ENCODE peak calls at places on chromosomes 13 and 19, in five cellular contexts. One of them, this sample, is unnamed.

GRCh38 chr13:72565893-72566292 is 161.5 kb downstream of the MZT1 start:
- DNase-seq in SHP77: no peak
- DNase-seq in stimulated activated CD4-positive, alpha-beta T cell treated with anti-CD3 and anti-CD28 coated beads, Interleukin-1b, Interleukin-23, amount 100 ng/mL, for 1 hour: no peak
- DNase-seq in HFF-Myc: peak
- DNase-seq in NCI-H774: no peak
- DNase-seq in this sample: no peak

GRCh38 chr13:112730157-112730671 is 40.4 kb downstream of the ATP11A start:
- DNase-seq in SHP77: no peak
- DNase-seq in stimulated activated CD4-positive, alpha-beta T cell treated with anti-CD3 and anti-CD28 coated beads, Interleukin-1b, Interleukin-23, amount 100 ng/mL, for 1 hour: no peak
- DNase-seq in HFF-Myc: no peak
- DNase-seq in NCI-H774: no peak
- DNase-seq in this sample: no peak

GRCh38 chr19:3175761-3176714 is 2.5 kb upstream of the S1PR4 start:
- DNase-seq in SHP77: no peak
- DNase-seq in stimulated activated CD4-positive, alpha-beta T cell treated with anti-CD3 and anti-CD28 coated beads, Interleukin-1b, Interleukin-23, amount 100 ng/mL, for 1 hour: no peak
- DNase-seq in HFF-Myc: peak
- DNase-seq in NCI-H774: peak
- DNase-seq in this sample: peak

GRCh38 chr19:33344210-33344609 is 29.3 kb upstream of the CEBPG start:
- DNase-seq in SHP77: no peak
- DNase-seq in stimulated activated CD4-positive, alpha-beta T cell treated with anti-CD3 and anti-CD28 coated beads, Interleukin-1b, Interleukin-23, amount 100 ng/mL, for 1 hour: no peak
- DNase-seq in HFF-Myc: no peak
- DNase-seq in NCI-H774: no peak
- DNase-seq in this sample: no peak

GRCh38 chr13:30593001-30593400 is 24.7 kb upstream of the USPL1 start:
- DNase-seq in SHP77: no peak
- DNase-seq in stimulated activated CD4-positive, alpha-beta T cell treated with anti-CD3 and anti-CD28 coated beads, Interleukin-1b, Interleukin-23, amount 100 ng/mL, for 1 hour: no peak
- DNase-seq in HFF-Myc: no peak
- DNase-seq in NCI-H774: no peak
- DNase-seq in this sample: no peak

GRCh38 chr19:55160128-55160985 is 2.8 kb upstream of the TNNI3 start:
- DNase-seq in SHP77: peak
- DNase-seq in stimulated activated CD4-positive, alpha-beta T cell treated with anti-CD3 and anti-CD28 coated beads, Interleukin-1b, Interleukin-23, amount 100 ng/mL, for 1 hour: peak
- DNase-seq in HFF-Myc: no peak
- DNase-seq in NCI-H774: peak
- DNase-seq in this sample: no peak

GRCh38 chr19:7636691-7637373 is at the start of gene STXBP2:
- DNase-seq in SHP77: peak
- DNase-seq in stimulated activated CD4-positive, alpha-beta T cell treated with anti-CD3 and anti-CD28 coated beads, Interleukin-1b, Interleukin-23, amount 100 ng/mL, for 1 hour: peak
- DNase-seq in HFF-Myc: no peak
- DNase-seq in NCI-H774: peak
- DNase-seq in this sample: peak

GRCh38 chr13:30719521-30719914 is 15.8 kb upstream of the ALOX5AP start:
- DNase-seq in SHP77: no peak
- DNase-seq in stimulated activated CD4-positive, alpha-beta T cell treated with anti-CD3 and anti-CD28 coated beads, Interleukin-1b, Interleukin-23, amount 100 ng/mL, for 1 hour: no peak
- DNase-seq in HFF-Myc: no peak
- DNase-seq in NCI-H774: no peak
- DNase-seq in this sample: no peak

GRCh38 chr13:75153834-75154233 is 328.1 kb downstream of the TBC1D4 start:
- DNase-seq in SHP77: no peak
- DNase-seq in stimulated activated CD4-positive, alpha-beta T cell treated with anti-CD3 and anti-CD28 coated beads, Interleukin-1b, Interleukin-23, amount 100 ng/mL, for 1 hour: no peak
- DNase-seq in HFF-Myc: no peak
- DNase-seq in NCI-H774: no peak
- DNase-seq in this sample: no peak

GRCh38 chr19:49592486-49593232 is 1.7 kb downstream of the PRR12 start:
- DNase-seq in SHP77: no peak
- DNase-seq in stimulated activated CD4-positive, alpha-beta T cell treated with anti-CD3 and anti-CD28 coated beads, Interleukin-1b, Interleukin-23, amount 100 ng/mL, for 1 hour: no peak
- DNase-seq in HFF-Myc: no peak
- DNase-seq in NCI-H774: peak
- DNase-seq in this sample: no peak

GRCh38 chr19:10074153-10074552 is 12.0 kb upstream of the SHFL start:
- DNase-seq in SHP77: peak
- DNase-seq in stimulated activated CD4-positive, alpha-beta T cell treated with anti-CD3 and anti-CD28 coated beads, Interleukin-1b, Interleukin-23, amount 100 ng/mL, for 1 hour: no peak
- DNase-seq in HFF-Myc: no peak
- DNase-seq in NCI-H774: no peak
- DNase-seq in this sample: no peak

GRCh38 chr13:110396476-110396875 is 89.4 kb downstream of the COL4A2 start:
- DNase-seq in SHP77: no peak
- DNase-seq in stimulated activated CD4-positive, alpha-beta T cell treated with anti-CD3 and anti-CD28 coated beads, Interleukin-1b, Interleukin-23, amount 100 ng/mL, for 1 hour: no peak
- DNase-seq in HFF-Myc: no peak
- DNase-seq in NCI-H774: no peak
- DNase-seq in this sample: no peak

GRCh38 chr19:40262422-40262821 is 22.7 kb downstream of the AKT2 start:
- DNase-seq in SHP77: peak
- DNase-seq in stimulated activated CD4-positive, alpha-beta T cell treated with anti-CD3 and anti-CD28 coated beads, Interleukin-1b, Interleukin-23, amount 100 ng/mL, for 1 hour: no peak
- DNase-seq in HFF-Myc: no peak
- DNase-seq in NCI-H774: peak
- DNase-seq in this sample: no peak

GRCh38 chr13:106802917-106803316 is 235.0 kb upstream of the ARGLU1 start:
- DNase-seq in SHP77: no peak
- DNase-seq in stimulated activated CD4-positive, alpha-beta T cell treated with anti-CD3 and anti-CD28 coated beads, Interleukin-1b, Interleukin-23, amount 100 ng/mL, for 1 hour: no peak
- DNase-seq in HFF-Myc: no peak
- DNase-seq in NCI-H774: no peak
- DNase-seq in this sample: no peak

GRCh38 chr19:17784201-17785008 is 10.5 kb upstream of the B3GNT3 start:
- DNase-seq in SHP77: peak
- DNase-seq in stimulated activated CD4-positive, alpha-beta T cell treated with anti-CD3 and anti-CD28 coated beads, Interleukin-1b, Interleukin-23, amount 100 ng/mL, for 1 hour: peak
- DNase-seq in HFF-Myc: no peak
- DNase-seq in NCI-H774: peak
- DNase-seq in this sample: no peak

GRCh38 chr13:88840085-88840484 is 1168.9 kb downstream of the SLITRK5 start:
- DNase-seq in SHP77: no peak
- DNase-seq in stimulated activated CD4-positive, alpha-beta T cell treated with anti-CD3 and anti-CD28 coated beads, Interleukin-1b, Interleukin-23, amount 100 ng/mL, for 1 hour: no peak
- DNase-seq in HFF-Myc: no peak
- DNase-seq in NCI-H774: no peak
- DNase-seq in this sample: no peak

GRCh38 chr19:54418030-54418929 is 3.0 kb downstream of the TTYH1 start:
- DNase-seq in SHP77: no peak
- DNase-seq in stimulated activated CD4-positive, alpha-beta T cell treated with anti-CD3 and anti-CD28 coated beads, Interleukin-1b, Interleukin-23, amount 100 ng/mL, for 1 hour: no peak
- DNase-seq in HFF-Myc: no peak
- DNase-seq in NCI-H774: no peak
- DNase-seq in this sample: no peak

GRCh38 chr19:2150794-2151338 is 500 bp downstream of the AP3D1 start:
- DNase-seq in SHP77: no peak
- DNase-seq in stimulated activated CD4-positive, alpha-beta T cell treated with anti-CD3 and anti-CD28 coated beads, Interleukin-1b, Interleukin-23, amount 100 ng/mL, for 1 hour: no peak
- DNase-seq in HFF-Myc: no peak
- DNase-seq in NCI-H774: no peak
- DNase-seq in this sample: no peak

GRCh38 chr19:10929402-10929794 is 787 bp downstream of the TIMM29 start:
- DNase-seq in SHP77: no peak
- DNase-seq in stimulated activated CD4-positive, alpha-beta T cell treated with anti-CD3 and anti-CD28 coated beads, Interleukin-1b, Interleukin-23, amount 100 ng/mL, for 1 hour: no peak
- DNase-seq in HFF-Myc: no peak
- DNase-seq in NCI-H774: no peak
- DNase-seq in this sample: no peak

GRCh38 chr19:47615230-47615629 is 6.3 kb downstream of the BICRA start:
- DNase-seq in SHP77: no peak
- DNase-seq in stimulated activated CD4-positive, alpha-beta T cell treated with anti-CD3 and anti-CD28 coated beads, Interleukin-1b, Interleukin-23, amount 100 ng/mL, for 1 hour: no peak
- DNase-seq in HFF-Myc: no peak
- DNase-seq in NCI-H774: no peak
- DNase-seq in this sample: no peak

GRCh38 chr13:106296723-106297122 is 238.7 kb downstream of the EFNB2 start:
- DNase-seq in SHP77: no peak
- DNase-seq in stimulated activated CD4-positive, alpha-beta T cell treated with anti-CD3 and anti-CD28 coated beads, Interleukin-1b, Interleukin-23, amount 100 ng/mL, for 1 hour: no peak
- DNase-seq in HFF-Myc: no peak
- DNase-seq in NCI-H774: no peak
- DNase-seq in this sample: no peak

GRCh38 chr19:38120471-38121030 is 103.5 kb downstream of the DPF1 start:
- DNase-seq in SHP77: no peak
- DNase-seq in stimulated activated CD4-positive, alpha-beta T cell treated with anti-CD3 and anti-CD28 coated beads, Interleukin-1b, Interleukin-23, amount 100 ng/mL, for 1 hour: no peak
- DNase-seq in HFF-Myc: no peak
- DNase-seq in NCI-H774: no peak
- DNase-seq in this sample: no peak

GRCh38 chr19:39349326-39349725 is 7.1 kb downstream of the SAMD4B start:
- DNase-seq in SHP77: no peak
- DNase-seq in stimulated activated CD4-positive, alpha-beta T cell treated with anti-CD3 and anti-CD28 coated beads, Interleukin-1b, Interleukin-23, amount 100 ng/mL, for 1 hour: no peak
- DNase-seq in HFF-Myc: no peak
- DNase-seq in NCI-H774: no peak
- DNase-seq in this sample: no peak

GRCh38 chr13:26062853-26063444 is 11.1 kb upstream of the SHISA2 start:
- DNase-seq in SHP77: peak
- DNase-seq in stimulated activated CD4-positive, alpha-beta T cell treated with anti-CD3 and anti-CD28 coated beads, Interleukin-1b, Interleukin-23, amount 100 ng/mL, for 1 hour: no peak
- DNase-seq in HFF-Myc: peak
- DNase-seq in NCI-H774: peak
- DNase-seq in this sample: no peak

GRCh38 chr13:100526299-100527030 is 62.1 kb downstream of the GGACT start:
- DNase-seq in SHP77: no peak
- DNase-seq in stimulated activated CD4-positive, alpha-beta T cell treated with anti-CD3 and anti-CD28 coated beads, Interleukin-1b, Interleukin-23, amount 100 ng/mL, for 1 hour: no peak
- DNase-seq in HFF-Myc: no peak
- DNase-seq in NCI-H774: no peak
- DNase-seq in this sample: no peak

GRCh38 chr13:41515491-41516139 is 58.3 kb downstream of the RGCC start:
- DNase-seq in SHP77: no peak
- DNase-seq in stimulated activated CD4-positive, alpha-beta T cell treated with anti-CD3 and anti-CD28 coated beads, Interleukin-1b, Interleukin-23, amount 100 ng/mL, for 1 hour: no peak
- DNase-seq in HFF-Myc: no peak
- DNase-seq in NCI-H774: no peak
- DNase-seq in this sample: no peak

GRCh38 chr19:48856921-48857320 is 11.5 kb downstream of the PLEKHA4 start:
- DNase-seq in SHP77: no peak
- DNase-seq in stimulated activated CD4-positive, alpha-beta T cell treated with anti-CD3 and anti-CD28 coated beads, Interleukin-1b, Interleukin-23, amount 100 ng/mL, for 1 hour: no peak
- DNase-seq in HFF-Myc: no peak
- DNase-seq in NCI-H774: no peak
- DNase-seq in this sample: no peak

GRCh38 chr19:1045247-1045603 is 5.3 kb downstream of the ABCA7 start:
- DNase-seq in SHP77: peak
- DNase-seq in stimulated activated CD4-positive, alpha-beta T cell treated with anti-CD3 and anti-CD28 coated beads, Interleukin-1b, Interleukin-23, amount 100 ng/mL, for 1 hour: no peak
- DNase-seq in HFF-Myc: no peak
- DNase-seq in NCI-H774: peak
- DNase-seq in this sample: no peak

GRCh38 chr13:113157929-113158747 is at the start of gene PROZ:
- DNase-seq in SHP77: no peak
- DNase-seq in stimulated activated CD4-positive, alpha-beta T cell treated with anti-CD3 and anti-CD28 coated beads, Interleukin-1b, Interleukin-23, amount 100 ng/mL, for 1 hour: no peak
- DNase-seq in HFF-Myc: no peak
- DNase-seq in NCI-H774: no peak
- DNase-seq in this sample: no peak

GRCh38 chr13:51967482-51968446 is 43.5 kb downstream of the ATP7B start:
- DNase-seq in SHP77: no peak
- DNase-seq in stimulated activated CD4-positive, alpha-beta T cell treated with anti-CD3 and anti-CD28 coated beads, Interleukin-1b, Interleukin-23, amount 100 ng/mL, for 1 hour: no peak
- DNase-seq in HFF-Myc: no peak
- DNase-seq in NCI-H774: no peak
- DNase-seq in this sample: no peak

GRCh38 chr19:31148671-31149070 is 200.6 kb downstream of the TSHZ3 start:
- DNase-seq in SHP77: no peak
- DNase-seq in stimulated activated CD4-positive, alpha-beta T cell treated with anti-CD3 and anti-CD28 coated beads, Interleukin-1b, Interleukin-23, amount 100 ng/mL, for 1 hour: no peak
- DNase-seq in HFF-Myc: no peak
- DNase-seq in NCI-H774: no peak
- DNase-seq in this sample: no peak

GRCh38 chr19:5814847-5815246 is 10.0 kb downstream of the NRTN start:
- DNase-seq in SHP77: no peak
- DNase-seq in stimulated activated CD4-positive, alpha-beta T cell treated with anti-CD3 and anti-CD28 coated beads, Interleukin-1b, Interleukin-23, amount 100 ng/mL, for 1 hour: no peak
- DNase-seq in HFF-Myc: no peak
- DNase-seq in NCI-H774: no peak
- DNase-seq in this sample: no peak